ENCODE peak calls at places on chromosomes 16 and 17, in nine cellular contexts. T is thoracic aorta, E is cardiac muscle cell, R is left ventricle myocardium inferior, F is body of pancreas, S is keratinocyte, W is BE2C, Y is Caco-2, D is PC-3. I is an unnamed sample. For H3K36me3, the result is how much of the 10 kb centered on the place peaks cover.

GRCh38 chr17:49928826-49929475 is 40.0 kb upstream of the DLX4 start:
- DNase-seq in T (no peak), E (no peak), R (no peak), F (no peak), S (no peak), W (no peak), Y (no peak), D (peak), I (peak)

GRCh38 chr17:39736319-39737165 is 1.2 kb upstream of the GRB7 start:
- DNase-seq in T (no peak), E (no peak), R (no peak), F (no peak), S (no peak), W (no peak), Y (peak), D (peak), I (no peak)

GRCh38 chr17:43579570-43580140 is 33.5 kb upstream of the ETV4 start:
- DNase-seq in T (no peak), E (no peak), R (no peak), F (no peak), S (peak), W (no peak), Y (peak), D (peak), I (peak)

GRCh38 chr17:80264793-80265075 is 4.1 kb downstream of the RNF213 start:
- DNase-seq in T (no peak), E (no peak), R (no peak), F (no peak), S (no peak), W (no peak), Y (no peak), D (no peak), I (no peak)

GRCh38 chr17:50348522-50349240 is 2.8 kb downstream of the XYLT2 start:
- DNase-seq in T (no peak), E (no peak), R (no peak), F (no peak), S (no peak), W (no peak), Y (no peak), D (peak), I (no peak)

GRCh38 chr16:2213817-2214720 is 571 bp downstream of the PGP start:
- DNase-seq in T (no peak), E (no peak), R (no peak), F (no peak), S (no peak), W (no peak), Y (no peak), D (no peak), I (no peak)

GRCh38 chr16:88681084-88681680 is 5.1 kb downstream of the SNAI3 start:
- DNase-seq in T (no peak), E (no peak), R (no peak), F (peak), S (no peak), W (no peak), Y (peak), D (peak), I (no peak)

GRCh38 chr17:51064061-51064735 is 56.5 kb downstream of the SPAG9 start:
- DNase-seq in T (no peak), E (no peak), R (no peak), F (no peak), S (no peak), W (no peak), Y (no peak), D (peak), I (no peak)

GRCh38 chr17:74453665-74454196 is 12.7 kb upstream of the CD300A start:
- DNase-seq in T (no peak), E (peak), R (no peak), F (no peak), S (no peak), W (no peak), Y (no peak), D (peak), I (no peak)

GRCh38 chr17:9959377-9959981 is 54.4 kb upstream of the RCVRN start:
- DNase-seq in T (no peak), E (peak), R (no peak), F (peak), S (no peak), W (no peak), Y (peak), D (peak), I (no peak)

GRCh38 chr16:66946541-66946940 is 11.2 kb downstream of the CES2 start:
- DNase-seq in T (no peak), E (no peak), R (no peak), F (no peak), S (no peak), W (no peak), Y (no peak), D (no peak), I (no peak)

GRCh38 chr17:14918540-14918939 is 346.6 kb downstream of the PMP22 start:
- DNase-seq in T (no peak), E (no peak), R (no peak), F (no peak), S (no peak), W (no peak), Y (no peak), D (no peak), I (no peak)

GRCh38 chr16:78462261-78463208 is 363.1 kb downstream of the WWOX start:
- DNase-seq in T (no peak), E (no peak), R (no peak), F (no peak), S (no peak), W (no peak), Y (no peak), D (no peak), I (no peak)

GRCh38 chr16:59236804-59237463 is 502.8 kb upstream of the GOT2 start:
- DNase-seq in T (no peak), E (no peak), R (no peak), F (no peak), S (no peak), W (no peak), Y (no peak), D (no peak), I (no peak)

GRCh38 chr17:2347805-2348685 is 10.7 kb downstream of the SGSM2 start:
- DNase-seq in T (no peak), E (peak), R (no peak), F (peak), S (no peak), W (peak), Y (peak), D (peak), I (peak)

GRCh38 chr17:6536053-6536452 is 20.3 kb downstream of the PITPNM3 start:
- DNase-seq in T (no peak), E (no peak), R (no peak), F (no peak), S (no peak), W (no peak), Y (no peak), D (no peak), I (no peak)

GRCh38 chr16:84893467-84893848 is 73.7 kb downstream of the CRISPLD2 start:
- DNase-seq in T (no peak), E (no peak), R (no peak), F (no peak), S (no peak), W (no peak), Y (no peak), D (no peak), I (no peak)
- H3K36me3 ChIP-seq in T (under half), E (under half), R (under half), F (under half), S (under half), W (under half), Y (under half), D (under half), I (under half)

GRCh38 chr16:3220839-3221238 is 14.1 kb downstream of the ZNF200 start:
- DNase-seq in T (no peak), E (no peak), R (no peak), F (no peak), S (no peak), W (no peak), Y (no peak), D (no peak), I (no peak)
- H3K4me3 ChIP-seq in T (no peak), E (no peak), R (no peak), F (no peak), S (no peak), W (no peak), Y (no peak), D (no peak), I (no peak)

DNA sequence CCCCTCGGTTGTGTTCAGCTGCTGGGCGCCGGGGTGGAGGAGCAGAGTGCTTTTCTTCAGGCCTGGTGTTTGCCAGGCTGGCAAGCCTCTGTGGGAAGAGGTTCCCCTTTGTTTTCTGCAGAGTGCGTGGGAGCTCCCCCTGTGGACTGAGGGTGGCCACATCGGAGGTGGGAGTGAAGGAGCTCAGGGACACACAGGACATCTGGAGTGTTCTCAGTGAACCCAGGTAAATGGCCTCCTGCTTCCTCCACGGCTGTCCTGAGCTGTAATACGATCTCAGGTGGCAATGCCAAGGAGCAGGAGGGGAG is 39.2 kb upstream of the IRF8 start:
- DNase-seq in T (no peak), E (no peak), R (no peak), F (no peak), S (no peak), W (no peak), Y (no peak), D (no peak), I (no peak)
- TF ChIP-seq CTCF in T (no peak), E (no peak), R (no peak), F (no peak), S (no peak), W (no peak), Y (no peak), D (no peak), I (no peak)

DNA sequence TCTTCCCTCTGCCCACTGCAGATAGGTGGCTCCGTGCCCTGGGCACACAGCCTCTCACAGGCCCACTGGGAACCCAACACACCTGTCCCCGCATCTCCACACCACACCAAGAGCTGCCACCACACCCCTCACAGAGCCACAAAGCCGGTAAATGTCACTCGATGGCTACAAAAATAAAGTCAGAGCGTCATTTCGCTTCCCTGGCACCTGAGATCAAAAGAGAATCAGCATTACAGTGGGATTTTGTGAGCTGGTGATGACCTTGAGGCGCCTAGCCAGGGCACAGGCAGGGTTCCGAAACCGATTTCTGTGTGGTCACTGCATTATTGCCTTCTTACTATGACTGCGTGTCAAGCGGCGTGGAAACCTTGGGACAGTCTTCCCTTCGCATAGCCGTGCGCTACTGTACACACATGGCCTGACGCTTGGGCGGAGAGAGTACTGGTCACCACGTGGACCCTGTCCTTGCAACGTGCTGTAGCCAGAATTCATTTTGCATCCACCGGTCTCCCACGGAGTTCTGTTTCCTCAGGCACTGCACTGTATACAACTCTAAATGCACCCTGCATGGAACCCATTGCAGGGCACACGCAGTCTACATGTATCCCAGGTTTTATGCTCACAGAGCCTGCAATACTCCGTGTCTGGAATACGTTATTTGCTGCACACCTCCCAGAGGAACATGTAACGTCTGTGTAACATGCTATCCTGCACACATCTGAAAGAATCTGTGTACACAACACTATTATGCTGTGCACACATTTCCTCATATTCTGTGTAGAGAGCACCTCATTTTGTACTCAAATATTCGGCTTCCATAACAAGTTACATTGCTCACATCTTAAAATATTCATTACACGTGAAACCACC is 5.8 kb upstream of the FOXF1 start:
- DNase-seq in T (no peak), E (no peak), R (no peak), F (no peak), S (no peak), W (no peak), Y (no peak), D (no peak), I (no peak)
- H3K36me3 ChIP-seq in T (under half), E (under half), R (under half), F (under half), S (under half), W (under half), Y (under half), D (under half), I (under half)

GRCh38 chr16:705748-706188 is at the start of gene FBXL16:
- DNase-seq in T (no peak), E (no peak), R (no peak), F (no peak), S (no peak), W (peak), Y (peak), D (peak), I (no peak)
- H3K4me3 ChIP-seq in T (no peak), E (no peak), R (peak), F (no peak), S (no peak), W (peak), Y (peak), D (peak), I (no peak)

DNA sequence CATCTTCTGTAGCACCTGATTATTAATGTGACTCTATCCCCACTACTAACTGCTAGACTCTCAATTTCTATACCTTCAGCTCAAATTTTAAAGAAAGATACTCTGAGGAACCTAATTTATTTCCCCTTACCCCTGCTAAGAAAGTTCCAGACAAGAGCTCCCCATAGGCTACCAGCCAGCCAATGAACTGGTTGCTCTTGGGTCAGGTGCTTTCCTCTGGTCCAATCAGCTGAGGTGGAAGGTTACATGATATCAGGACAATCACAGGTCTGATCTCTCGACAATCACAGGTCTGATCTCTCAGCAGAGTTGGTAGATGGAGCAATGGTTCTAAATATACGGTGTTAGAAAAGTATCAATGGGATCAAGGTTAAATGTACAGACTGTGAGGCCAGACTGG is 86.8 kb downstream of the AXIN2 start:
- DNase-seq in T (no peak), E (no peak), R (no peak), F (no peak), S (no peak), W (no peak), Y (no peak), D (no peak), I (no peak)
- TF ChIP-seq CTCF in T (no peak), E (no peak), R (no peak), F (no peak), S (no peak), W (no peak), Y (no peak), D (no peak), I (no peak)

GRCh38 chr17:28929769-28930168 is 21.5 kb downstream of the PHF12 start:
- DNase-seq in T (no peak), E (no peak), R (no peak), F (no peak), S (no peak), W (peak), Y (no peak), D (no peak), I (no peak)
- H3K36me3 ChIP-seq in T (under half), E (under half), R (under half), F (under half), S (under half), W (under half), Y (under half), D (under half), I (under half)

GRCh38 chr16:27024010-27024409 is 42.7 kb upstream of the C16orf82 start:
- DNase-seq in T (no peak), E (no peak), R (no peak), F (no peak), S (no peak), W (no peak), Y (no peak), D (no peak), I (no peak)

GRCh38 chr16:27025581-27025980 is 41.1 kb upstream of the C16orf82 start:
- DNase-seq in T (no peak), E (no peak), R (no peak), F (no peak), S (no peak), W (no peak), Y (no peak), D (no peak), I (no peak)

DNA sequence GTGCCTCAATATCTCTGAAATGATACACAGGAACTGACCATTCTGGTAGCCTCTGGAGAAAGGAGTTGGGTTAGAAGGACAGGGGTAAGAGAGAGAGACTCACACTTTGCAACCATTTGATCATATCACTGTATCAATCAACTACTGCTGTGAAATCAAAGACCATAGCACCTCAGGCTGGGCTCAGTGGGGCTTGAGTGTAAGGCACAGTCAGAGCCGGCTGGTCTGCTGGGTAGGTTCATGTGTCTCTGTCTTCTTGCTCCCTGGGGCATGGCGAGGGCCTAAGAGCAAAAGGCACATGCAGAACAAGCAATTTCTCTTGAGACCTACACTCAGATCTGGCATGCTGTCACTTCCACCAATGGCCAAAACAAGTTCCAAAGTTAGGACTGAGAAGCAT is 46.7 kb upstream of the C16orf82 start:
- DNase-seq in T (no peak), E (no peak), R (no peak), F (no peak), S (no peak), W (no peak), Y (no peak), D (no peak), I (no peak)
- H3K4me3 ChIP-seq in T (no peak), E (no peak), R (no peak), F (no peak), S (no peak), W (no peak), Y (no peak), D (no peak), I (no peak)